ENCODE peak calls at places on chromosomes 11 and 22, in seven cellular contexts. I, D, C, E, H, K and R are unnamed samples. For H3K27me3, the result is how much of the 10 kb centered on the place peaks cover.

GRCh38 chr11:59141673-59142460 is 789 bp upstream of the FAM111A start:
- DNase-seq in I (no peak), D (no peak), C (no peak), E (peak), H (no peak), K (no peak), R (peak)

GRCh38 chr11:93054881-93055280 is 85.4 kb downstream of the MTNR1B start:
- DNase-seq in I (no peak), D (peak), C (no peak), E (no peak), H (no peak), K (no peak), R (peak)

GRCh38 chr11:119807402-119807801 is 78.4 kb upstream of the NECTIN1 start:
- DNase-seq in I (no peak), D (no peak), C (no peak), E (no peak), H (no peak), K (no peak), R (no peak)

GRCh38 chr11:14026961-14027360 is 64.4 kb downstream of the SPON1 start:
- DNase-seq in I (no peak), D (no peak), C (no peak), E (no peak), H (peak), K (no peak), R (no peak)

GRCh38 chr11:69598147-69598546 is 42.8 kb upstream of the CCND1 start:
- DNase-seq in I (no peak), D (peak), C (no peak), E (peak), H (no peak), K (no peak), R (no peak)

GRCh38 chr22:35597692-35598395 is 19.3 kb downstream of the MB start:
- DNase-seq in I (peak), D (no peak), C (peak), E (no peak), H (no peak), K (no peak), R (no peak)

GRCh38 chr11:128496684-128497056 is 90.7 kb downstream of the ETS1 start:
- DNase-seq in I (no peak), D (no peak), C (no peak), E (no peak), H (no peak), K (no peak), R (no peak)

GRCh38 chr11:66469441-66469840 is 2.7 kb downstream of the PELI3 start:
- DNase-seq in I (no peak), D (no peak), C (no peak), E (no peak), H (no peak), K (no peak), R (no peak)

GRCh38 chr11:112961751-112962747 is 829 bp downstream of the NCAM1 start:
- DNase-seq in I (peak), D (peak), C (peak), E (no peak), H (no peak), K (no peak), R (no peak)

GRCh38 chr11:118088531-118088930 is 1.8 kb upstream of the SMIM35 start:
- DNase-seq in I (peak), D (no peak), C (peak), E (peak), H (no peak), K (no peak), R (peak)

GRCh38 chr22:30998329-30998728 is 29.3 kb downstream of the TUG1 start:
- DNase-seq in I (no peak), D (no peak), C (no peak), E (no peak), H (no peak), K (no peak), R (no peak)

GRCh38 chr22:48741540-48741939 is 1086.1 kb downstream of the BRD1 start:
- DNase-seq in I (no peak), D (no peak), C (no peak), E (no peak), H (no peak), K (no peak), R (no peak)

GRCh38 chr11:63764201-63764711 is 4.3 kb downstream of the ZFTA start:
- DNase-seq in I (no peak), D (no peak), C (no peak), E (no peak), H (peak), K (no peak), R (no peak)

GRCh38 chr11:47589103-47589502 is 2.6 kb downstream of the FAM180B start:
- DNase-seq in I (no peak), D (no peak), C (no peak), E (no peak), H (no peak), K (no peak), R (no peak)

GRCh38 chr11:64357904-64358535 is 942 bp upstream of the RPS6KA4 start:
- DNase-seq in I (no peak), D (peak), C (no peak), E (peak), H (no peak), K (no peak), R (peak)

GRCh38 chr11:83722392-83722791 is 436.2 kb upstream of the CCDC90B start:
- DNase-seq in I (no peak), D (no peak), C (no peak), E (no peak), H (no peak), K (no peak), R (no peak)

GRCh38 chr11:6637871-6638270 is 17.7 kb downstream of the DCHS1 start:
- DNase-seq in I (peak), D (peak), C (no peak), E (no peak), H (peak), K (no peak), R (no peak)

GRCh38 chr11:76151561-76152085 is 54.7 kb downstream of the WNT11 start:
- DNase-seq in I (no peak), D (no peak), C (no peak), E (peak), H (no peak), K (no peak), R (no peak)

GRCh38 chr11:2105536-2105935 is 33.7 kb downstream of the IGF2 start:
- DNase-seq in I (no peak), D (no peak), C (no peak), E (no peak), H (no peak), K (no peak), R (no peak)

GRCh38 chr11:65078786-65079342 is 5.0 kb downstream of the CDCA5 start:
- DNase-seq in I (no peak), D (no peak), C (no peak), E (no peak), H (no peak), K (no peak), R (no peak)

GRCh38 chr11:9906043-9906791 is 242.3 kb downstream of the SWAP70 start:
- DNase-seq in I (no peak), D (peak), C (no peak), E (no peak), H (no peak), K (peak), R (peak)

GRCh38 chr22:21754523-21755128 is 19.0 kb upstream of the YPEL1 start:
- DNase-seq in I (no peak), D (no peak), C (peak), E (peak), H (peak), K (no peak), R (no peak)

GRCh38 chr22:23116506-23117263 is 25.1 kb downstream of the RSPH14 start:
- DNase-seq in I (no peak), D (no peak), C (no peak), E (no peak), H (no peak), K (no peak), R (no peak)

GRCh38 chr11:30719420-30719819 is 133.3 kb upstream of the MPPED2 start:
- DNase-seq in I (no peak), D (no peak), C (no peak), E (no peak), H (no peak), K (no peak), R (no peak)

GRCh38 chr11:111624602-111625001 is 22.4 kb downstream of the SIK2 start:
- DNase-seq in I (no peak), D (peak), C (no peak), E (no peak), H (no peak), K (no peak), R (no peak)

GRCh38 chr11:72298931-72299330 is 55.0 kb upstream of the PHOX2A start:
- DNase-seq in I (no peak), D (no peak), C (no peak), E (no peak), H (no peak), K (no peak), R (no peak)

GRCh38 chr22:23478175-23478574 is 101.9 kb downstream of the IGLL1 start:
- DNase-seq in I (no peak), D (peak), C (no peak), E (no peak), H (no peak), K (no peak), R (no peak)

GRCh38 chr11:82507288-82507687 is 226.4 kb downstream of the FAM181B start:
- DNase-seq in I (no peak), D (no peak), C (no peak), E (no peak), H (no peak), K (no peak), R (no peak)

GRCh38 chr11:15783619-15784018 is 572.7 kb downstream of the SOX6 start:
- DNase-seq in I (no peak), D (no peak), C (no peak), E (peak), H (no peak), K (no peak), R (peak)

DNA sequence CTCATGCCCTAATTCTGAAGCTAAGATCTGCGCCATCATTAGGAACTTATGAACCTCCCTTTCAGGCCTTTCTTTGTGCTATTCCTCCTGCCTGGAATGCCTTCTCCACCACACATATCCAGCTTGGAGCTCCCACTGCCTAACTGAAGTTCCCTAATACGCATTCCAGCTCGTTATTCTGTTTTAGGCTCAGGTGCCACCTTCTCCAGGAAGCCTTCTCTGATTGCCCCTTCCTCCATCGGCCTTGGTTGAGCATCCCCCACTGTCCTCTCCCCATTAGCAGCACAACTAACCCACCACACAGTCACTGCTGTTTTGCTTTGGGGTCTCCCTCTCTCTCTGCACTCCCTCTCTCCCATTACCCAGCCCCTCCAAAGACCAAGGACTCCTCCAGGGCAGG is 5.2 kb downstream of the CRYBB1 start:
- DNase-seq in I (no peak), D (no peak), C (no peak), E (no peak), H (no peak), K (no peak), R (no peak)
- H3K27me3 ChIP-seq in I (under half), D (under half), C (under half), E (under half), H (under half), K (under half), R (under half)

DNA sequence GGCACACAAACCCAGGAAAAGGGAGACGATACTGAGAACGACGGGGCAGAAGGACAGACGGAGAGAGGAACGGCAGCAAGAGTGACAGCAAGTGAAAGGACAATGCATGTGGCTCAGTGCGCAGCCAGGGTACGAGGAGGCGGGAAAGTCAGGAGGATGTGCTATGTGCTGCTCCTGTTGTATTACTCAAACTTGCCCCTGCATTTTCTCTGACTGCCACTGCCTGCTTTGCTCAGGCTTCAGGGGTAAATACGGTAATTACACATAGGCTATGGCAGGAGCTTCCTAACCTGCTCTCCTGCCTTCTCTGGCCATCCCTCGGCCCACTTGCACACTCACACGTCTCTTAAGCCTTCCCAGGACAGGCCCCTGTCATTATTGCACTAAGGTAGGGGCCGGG is 94.8 kb downstream of the FEZ1 start:
- DNase-seq in I (no peak), D (no peak), C (no peak), E (no peak), H (no peak), K (no peak), R (no peak)
- H3K27me3 ChIP-seq in I (under half), D (half or more), C (under half), E (under half), H (under half), K (under half), R (under half)

GRCh38 chr22:20226077-20226716 is 41.9 kb downstream of the RTN4R start:
- DNase-seq in I (no peak), D (no peak), C (no peak), E (no peak), H (no peak), K (no peak), R (no peak)
- H3K27me3 ChIP-seq in I (under half), D (half or more), C (under half), E (under half), H (under half), K (under half), R (under half)

DNA sequence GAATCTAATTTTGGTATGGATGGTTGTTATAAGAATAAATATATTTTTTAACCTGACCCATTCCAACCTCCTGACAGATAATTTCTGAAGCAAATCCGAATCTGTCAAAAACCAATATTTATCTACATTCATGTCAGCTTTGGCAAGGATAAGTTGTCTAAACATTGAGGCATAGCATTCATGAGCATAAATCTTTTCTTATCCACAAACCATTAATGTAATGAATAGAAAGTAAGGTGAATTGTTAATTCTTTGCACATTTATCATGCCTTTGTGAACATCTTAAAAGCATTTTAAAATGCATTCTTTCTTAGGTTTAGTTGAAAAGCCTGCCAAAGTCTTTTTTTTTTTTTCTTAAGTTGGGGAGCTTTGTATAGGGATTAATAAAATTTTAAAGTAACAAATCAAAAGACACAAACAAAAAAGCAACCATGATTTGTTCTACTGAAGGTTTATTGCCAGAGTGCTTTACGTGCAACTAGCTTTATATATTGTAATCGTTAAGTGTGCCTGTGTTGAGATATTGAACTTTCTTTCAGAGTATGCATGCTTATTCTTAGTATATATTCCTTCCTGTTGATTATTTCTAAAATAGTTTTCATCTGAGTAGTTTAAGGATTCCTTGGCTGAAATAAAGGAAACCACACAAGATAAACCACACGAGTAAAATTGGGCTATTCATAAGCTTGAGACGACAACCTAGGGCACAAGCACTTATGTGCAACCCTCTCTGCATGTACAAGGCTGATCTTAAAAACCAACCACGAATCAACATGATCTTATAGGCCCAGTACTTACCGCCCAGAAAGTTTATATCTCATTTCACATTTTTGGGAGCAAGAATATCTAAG is 1111.0 kb upstream of the CNTN5 start:
- DNase-seq in I (no peak), D (peak), C (no peak), E (no peak), H (no peak), K (no peak), R (no peak)
- H3K27me3 ChIP-seq in I (under half), D (under half), C (under half), E (under half), H (under half), K (under half), R (under half)

GRCh38 chr22:45930324-45930723 is 46.6 kb downstream of the WNT7B start:
- DNase-seq in I (no peak), D (no peak), C (no peak), E (no peak), H (no peak), K (no peak), R (no peak)
- H3K27me3 ChIP-seq in I (half or more), D (half or more), C (half or more), E (under half), H (under half), K (under half), R (under half)

GRCh38 chr22:37319469-37319868 is 37.2 kb downstream of the CYTH4 start:
- DNase-seq in I (no peak), D (no peak), C (no peak), E (no peak), H (no peak), K (no peak), R (no peak)
- H3K27me3 ChIP-seq in I (under half), D (half or more), C (under half), E (under half), H (under half), K (under half), R (under half)

DNA sequence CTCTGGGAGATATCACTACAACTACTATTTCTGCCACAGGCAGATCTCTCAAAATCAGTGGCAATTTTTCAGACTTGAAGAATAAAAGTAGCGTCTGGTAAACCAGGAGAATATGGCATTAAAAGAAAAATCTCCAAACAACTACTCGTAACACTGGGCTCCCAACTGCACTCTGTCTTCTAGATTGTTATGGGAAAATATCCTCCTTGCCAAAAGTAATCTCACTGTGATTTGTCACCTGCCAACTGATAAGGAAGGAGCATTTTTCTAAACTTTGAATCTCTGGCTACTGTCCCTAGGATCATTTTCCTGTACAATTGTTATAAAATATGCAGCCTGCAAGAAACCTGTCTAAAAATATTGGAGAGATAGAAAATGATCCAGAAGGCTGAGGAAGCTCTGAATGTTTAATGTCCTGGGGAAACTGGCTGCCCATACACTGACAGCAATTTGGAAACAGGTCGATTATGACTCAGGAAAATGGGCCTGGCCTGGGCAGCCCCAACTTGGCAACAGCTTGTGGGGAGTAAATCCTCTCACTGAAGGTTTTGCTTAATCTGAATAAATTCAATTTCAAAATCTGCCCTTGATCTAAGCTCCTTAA is 90.5 kb upstream of the DBX1 start:
- DNase-seq in I (no peak), D (no peak), C (no peak), E (no peak), H (no peak), K (no peak), R (no peak)
- H3K27me3 ChIP-seq in I (under half), D (half or more), C (under half), E (under half), H (under half), K (under half), R (under half)

GRCh38 chr22:43926349-43926710 is 2.7 kb downstream of the PNPLA3 start:
- DNase-seq in I (no peak), D (no peak), C (no peak), E (no peak), H (no peak), K (no peak), R (peak)
- H3K27me3 ChIP-seq in I (under half), D (under half), C (under half), E (under half), H (under half), K (under half), R (under half)